ENCODE peak calls at places on chromosomes 16 and 17, in nine cellular contexts. One of them, this sample, is unnamed.

GRCh38 chr17:43552229-43552837 is 6.2 kb upstream of the ETV4 start:
- DNase-seq in tibial artery: no peak
- DNase-seq in RWPE1: no peak
- DNase-seq in Calu3: no peak
- DNase-seq in NB4: no peak
- DNase-seq in fibroblast of the aortic adventitia: no peak
- DNase-seq in OCI-LY7: no peak
- DNase-seq in GM10248: no peak
- DNase-seq in uterus: no peak
- DNase-seq in this sample: no peak

GRCh38 chr16:12672986-12673385 is 130.7 kb downstream of the CPPED1 start:
- DNase-seq in tibial artery: no peak
- DNase-seq in RWPE1: no peak
- DNase-seq in Calu3: no peak
- DNase-seq in NB4: no peak
- DNase-seq in fibroblast of the aortic adventitia: no peak
- DNase-seq in OCI-LY7: no peak
- DNase-seq in GM10248: no peak
- DNase-seq in uterus: no peak
- DNase-seq in this sample: no peak

GRCh38 chr16:1048442-1049112 is 24.0 kb upstream of the SSTR5 start:
- DNase-seq in tibial artery: no peak
- DNase-seq in RWPE1: peak
- DNase-seq in Calu3: peak
- DNase-seq in NB4: peak
- DNase-seq in fibroblast of the aortic adventitia: peak
- DNase-seq in OCI-LY7: no peak
- DNase-seq in GM10248: no peak
- DNase-seq in uterus: no peak
- DNase-seq in this sample: peak

GRCh38 chr16:53893731-53894435 is 189.9 kb downstream of the FTO start:
- DNase-seq in tibial artery: no peak
- DNase-seq in RWPE1: peak
- DNase-seq in Calu3: peak
- DNase-seq in NB4: no peak
- DNase-seq in fibroblast of the aortic adventitia: peak
- DNase-seq in OCI-LY7: no peak
- DNase-seq in GM10248: no peak
- DNase-seq in uterus: peak
- DNase-seq in this sample: no peak

GRCh38 chr16:81545470-81546175 is 101.0 kb downstream of the CMIP start:
- DNase-seq in tibial artery: no peak
- DNase-seq in RWPE1: no peak
- DNase-seq in Calu3: no peak
- DNase-seq in NB4: no peak
- DNase-seq in fibroblast of the aortic adventitia: no peak
- DNase-seq in OCI-LY7: no peak
- DNase-seq in GM10248: no peak
- DNase-seq in uterus: no peak
- DNase-seq in this sample: no peak

GRCh38 chr16:2447920-2448583 is 11.9 kb upstream of the TEDC2 start:
- DNase-seq in tibial artery: no peak
- DNase-seq in RWPE1: no peak
- DNase-seq in Calu3: no peak
- DNase-seq in NB4: no peak
- DNase-seq in fibroblast of the aortic adventitia: no peak
- DNase-seq in OCI-LY7: no peak
- DNase-seq in GM10248: no peak
- DNase-seq in uterus: no peak
- DNase-seq in this sample: no peak

GRCh38 chr17:17661834-17662233 is 19.4 kb upstream of the RAI1 start:
- DNase-seq in tibial artery: no peak
- DNase-seq in RWPE1: no peak
- DNase-seq in Calu3: no peak
- DNase-seq in NB4: no peak
- DNase-seq in fibroblast of the aortic adventitia: no peak
- DNase-seq in OCI-LY7: no peak
- DNase-seq in GM10248: no peak
- DNase-seq in uterus: no peak
- DNase-seq in this sample: no peak

GRCh38 chr17:76176701-76177574 is 35.9 kb upstream of the FOXJ1 start:
- DNase-seq in tibial artery: no peak
- DNase-seq in RWPE1: no peak
- DNase-seq in Calu3: no peak
- DNase-seq in NB4: no peak
- DNase-seq in fibroblast of the aortic adventitia: no peak
- DNase-seq in OCI-LY7: no peak
- DNase-seq in GM10248: no peak
- DNase-seq in uterus: no peak
- DNase-seq in this sample: no peak

GRCh38 chr16:30104090-30104489 is 8.1 kb upstream of the YPEL3 start:
- DNase-seq in tibial artery: no peak
- DNase-seq in RWPE1: no peak
- DNase-seq in Calu3: no peak
- DNase-seq in NB4: no peak
- DNase-seq in fibroblast of the aortic adventitia: no peak
- DNase-seq in OCI-LY7: no peak
- DNase-seq in GM10248: no peak
- DNase-seq in uterus: no peak
- DNase-seq in this sample: no peak

GRCh38 chr17:17416007-17416399 is 60.8 kb upstream of the MED9 start:
- DNase-seq in tibial artery: no peak
- DNase-seq in RWPE1: peak
- DNase-seq in Calu3: peak
- DNase-seq in NB4: peak
- DNase-seq in fibroblast of the aortic adventitia: peak
- DNase-seq in OCI-LY7: peak
- DNase-seq in GM10248: no peak
- DNase-seq in uterus: no peak
- DNase-seq in this sample: no peak

GRCh38 chr17:69710926-69711325 is 296.4 kb downstream of the MAP2K6 start:
- DNase-seq in tibial artery: no peak
- DNase-seq in RWPE1: no peak
- DNase-seq in Calu3: no peak
- DNase-seq in NB4: no peak
- DNase-seq in fibroblast of the aortic adventitia: no peak
- DNase-seq in OCI-LY7: no peak
- DNase-seq in GM10248: no peak
- DNase-seq in uterus: no peak
- DNase-seq in this sample: no peak

GRCh38 chr17:81036128-81036891 is 1.4 kb downstream of the BAIAP2 start:
- DNase-seq in tibial artery: no peak
- DNase-seq in RWPE1: no peak
- DNase-seq in Calu3: no peak
- DNase-seq in NB4: no peak
- DNase-seq in fibroblast of the aortic adventitia: peak
- DNase-seq in OCI-LY7: no peak
- DNase-seq in GM10248: no peak
- DNase-seq in uterus: no peak
- DNase-seq in this sample: no peak

GRCh38 chr17:343875-344752 is 8.5 kb downstream of the RPH3AL start:
- DNase-seq in tibial artery: no peak
- DNase-seq in RWPE1: no peak
- DNase-seq in Calu3: no peak
- DNase-seq in NB4: no peak
- DNase-seq in fibroblast of the aortic adventitia: no peak
- DNase-seq in OCI-LY7: no peak
- DNase-seq in GM10248: no peak
- DNase-seq in uterus: no peak
- DNase-seq in this sample: no peak

GRCh38 chr17:6641374-6641818 is 536 bp downstream of the TXNDC17 start:
- DNase-seq in tibial artery: no peak
- DNase-seq in RWPE1: peak
- DNase-seq in Calu3: no peak
- DNase-seq in NB4: no peak
- DNase-seq in fibroblast of the aortic adventitia: peak
- DNase-seq in OCI-LY7: peak
- DNase-seq in GM10248: no peak
- DNase-seq in uterus: no peak
- DNase-seq in this sample: no peak

DNA sequence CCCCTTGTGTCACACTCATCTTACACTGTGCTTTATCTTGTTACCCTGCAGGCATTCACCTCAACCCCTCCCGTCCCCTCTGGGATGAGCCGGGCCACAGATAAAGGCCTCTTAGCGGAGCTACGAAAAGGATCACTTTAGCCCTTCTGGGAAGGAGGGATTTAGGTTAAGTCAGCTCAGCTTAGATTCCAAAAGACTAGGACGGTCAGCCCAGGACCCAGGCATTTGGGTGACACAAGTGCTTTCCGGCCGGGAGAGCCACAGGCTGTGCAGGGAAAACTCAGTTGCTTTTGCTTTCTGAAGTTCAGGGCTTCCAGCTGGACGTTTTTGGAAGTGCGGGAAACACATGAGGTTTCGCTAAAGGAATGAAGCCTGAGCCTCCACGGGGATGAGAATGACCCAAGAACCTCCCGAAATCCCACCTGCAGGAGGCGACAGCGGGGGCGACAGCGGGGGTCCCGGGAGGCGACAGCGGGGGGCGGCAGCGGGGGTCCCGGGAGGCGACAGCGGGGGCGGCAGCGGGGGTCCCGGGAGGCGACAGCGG is 11.6 kb upstream of the METRNL start:
- DNase-seq in tibial artery: no peak
- DNase-seq in RWPE1: no peak
- DNase-seq in Calu3: no peak
- DNase-seq in NB4: no peak
- DNase-seq in fibroblast of the aortic adventitia: no peak
- DNase-seq in OCI-LY7: no peak
- DNase-seq in GM10248: no peak
- DNase-seq in uterus: no peak
- DNase-seq in this sample: no peak
- TF ChIP-seq CTCF in tibial artery: no peak
- TF ChIP-seq CTCF in RWPE1: no peak
- TF ChIP-seq CTCF in Calu3: no peak
- TF ChIP-seq CTCF in NB4: no peak
- TF ChIP-seq CTCF in fibroblast of the aortic adventitia: peak
- TF ChIP-seq CTCF in OCI-LY7: no peak
- TF ChIP-seq CTCF in GM10248: no peak
- TF ChIP-seq CTCF in uterus: no peak
- TF ChIP-seq CTCF in this sample: peak

DNA sequence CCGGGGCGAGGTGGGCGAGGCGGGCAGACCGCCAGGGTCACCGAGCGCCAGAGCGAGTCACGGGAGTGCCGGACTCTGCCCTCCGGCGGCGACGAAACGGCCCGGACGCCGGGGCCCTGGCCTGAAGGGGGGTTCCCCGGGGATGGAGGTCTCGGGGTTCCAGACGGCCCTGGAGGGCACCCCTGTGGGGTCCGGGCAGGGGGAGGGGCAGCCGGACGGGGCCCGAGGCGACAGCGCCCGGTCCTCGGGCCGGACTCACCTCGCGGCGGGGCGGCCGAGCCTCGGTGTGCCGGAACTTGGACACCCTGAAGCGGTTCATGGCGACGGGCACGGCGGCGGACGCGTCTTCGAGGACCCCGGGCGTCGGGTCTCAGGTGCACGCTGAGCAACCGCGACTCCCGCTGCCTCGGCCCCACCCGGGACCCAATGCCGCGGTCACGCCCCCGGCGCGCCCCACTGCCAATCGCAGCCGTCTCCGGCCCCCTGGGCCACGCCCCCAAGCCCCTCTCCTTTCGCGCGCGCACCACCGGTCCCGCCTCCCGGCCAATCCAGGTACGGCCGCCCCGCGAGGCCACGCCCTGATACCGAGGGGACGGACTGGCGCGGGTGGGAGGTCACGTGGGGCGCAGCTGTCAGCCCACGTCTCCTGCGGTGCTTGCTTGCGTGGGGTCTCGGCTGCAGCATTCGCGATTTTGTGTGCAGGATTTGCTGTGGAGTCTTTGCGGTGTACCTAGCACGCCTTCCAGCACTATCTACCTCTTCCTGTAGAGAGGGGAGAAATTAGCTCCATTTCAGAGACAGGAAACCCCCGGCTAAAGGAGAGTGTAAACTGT is at the start of gene CORO7:
- DNase-seq in tibial artery: peak
- DNase-seq in RWPE1: peak
- DNase-seq in Calu3: peak
- DNase-seq in NB4: peak
- DNase-seq in fibroblast of the aortic adventitia: peak
- DNase-seq in OCI-LY7: peak
- DNase-seq in GM10248: peak
- DNase-seq in uterus: peak
- DNase-seq in this sample: peak
- TF ChIP-seq CTCF in tibial artery: peak
- TF ChIP-seq CTCF in RWPE1: no peak
- TF ChIP-seq CTCF in Calu3: no peak
- TF ChIP-seq CTCF in NB4: no peak
- TF ChIP-seq CTCF in fibroblast of the aortic adventitia: no peak
- TF ChIP-seq CTCF in OCI-LY7: no peak
- TF ChIP-seq CTCF in GM10248: no peak
- TF ChIP-seq CTCF in uterus: no peak
- TF ChIP-seq CTCF in this sample: no peak

GRCh38 chr17:74085434-74085833 is 118.0 kb upstream of the RPL38 start:
- DNase-seq in tibial artery: no peak
- DNase-seq in RWPE1: no peak
- DNase-seq in Calu3: no peak
- DNase-seq in NB4: peak
- DNase-seq in fibroblast of the aortic adventitia: no peak
- DNase-seq in OCI-LY7: peak
- DNase-seq in GM10248: no peak
- DNase-seq in uterus: no peak
- DNase-seq in this sample: no peak
- TF ChIP-seq CTCF in tibial artery: no peak
- TF ChIP-seq CTCF in RWPE1: no peak
- TF ChIP-seq CTCF in Calu3: no peak
- TF ChIP-seq CTCF in NB4: peak
- TF ChIP-seq CTCF in fibroblast of the aortic adventitia: no peak
- TF ChIP-seq CTCF in OCI-LY7: peak
- TF ChIP-seq CTCF in GM10248: no peak
- TF ChIP-seq CTCF in uterus: no peak
- TF ChIP-seq CTCF in this sample: peak

GRCh38 chr17:4935650-4936049 is 3.6 kb downstream of the GP1BA start:
- DNase-seq in tibial artery: no peak
- DNase-seq in RWPE1: no peak
- DNase-seq in Calu3: no peak
- DNase-seq in NB4: no peak
- DNase-seq in fibroblast of the aortic adventitia: no peak
- DNase-seq in OCI-LY7: no peak
- DNase-seq in GM10248: no peak
- DNase-seq in uterus: no peak
- DNase-seq in this sample: no peak

GRCh38 chr17:4938670-4939553 is 934 bp downstream of the SLC25A11 start:
- DNase-seq in tibial artery: no peak
- DNase-seq in RWPE1: no peak
- DNase-seq in Calu3: no peak
- DNase-seq in NB4: no peak
- DNase-seq in fibroblast of the aortic adventitia: no peak
- DNase-seq in OCI-LY7: peak
- DNase-seq in GM10248: no peak
- DNase-seq in uterus: no peak
- DNase-seq in this sample: no peak

GRCh38 chr17:4936436-4936835 is 3.4 kb downstream of the SLC25A11 start:
- DNase-seq in tibial artery: no peak
- DNase-seq in RWPE1: no peak
- DNase-seq in Calu3: no peak
- DNase-seq in NB4: no peak
- DNase-seq in fibroblast of the aortic adventitia: no peak
- DNase-seq in OCI-LY7: no peak
- DNase-seq in GM10248: no peak
- DNase-seq in uterus: no peak
- DNase-seq in this sample: no peak

GRCh38 chr17:4938069-4938491 is 1.8 kb downstream of the SLC25A11 start:
- DNase-seq in tibial artery: no peak
- DNase-seq in RWPE1: no peak
- DNase-seq in Calu3: no peak
- DNase-seq in NB4: no peak
- DNase-seq in fibroblast of the aortic adventitia: no peak
- DNase-seq in OCI-LY7: no peak
- DNase-seq in GM10248: no peak
- DNase-seq in uterus: no peak
- DNase-seq in this sample: no peak

GRCh38 chr17:4937553-4937952 is 2.3 kb downstream of the SLC25A11 start:
- DNase-seq in tibial artery: no peak
- DNase-seq in RWPE1: no peak
- DNase-seq in Calu3: no peak
- DNase-seq in NB4: no peak
- DNase-seq in fibroblast of the aortic adventitia: no peak
- DNase-seq in OCI-LY7: no peak
- DNase-seq in GM10248: no peak
- DNase-seq in uterus: no peak
- DNase-seq in this sample: no peak
- TF ChIP-seq CTCF in tibial artery: no peak
- TF ChIP-seq CTCF in RWPE1: no peak
- TF ChIP-seq CTCF in Calu3: no peak
- TF ChIP-seq CTCF in NB4: no peak
- TF ChIP-seq CTCF in fibroblast of the aortic adventitia: no peak
- TF ChIP-seq CTCF in OCI-LY7: no peak
- TF ChIP-seq CTCF in GM10248: no peak
- TF ChIP-seq CTCF in uterus: no peak
- TF ChIP-seq CTCF in this sample: no peak